ENCODE peak calls at places on chromosomes 12 and 14, in four cellular contexts. S, Q, D and X are unnamed samples.

GRCh38 chr12:60830381-60830780 is 1234.6 kb downstream of the SLC16A7 start:
- DNase-seq in S (no peak), Q (no peak), D (no peak), X (no peak)

GRCh38 chr12:124745891-124746570 is 117.6 kb downstream of the SCARB1 start:
- DNase-seq in S (no peak), Q (peak), D (peak), X (no peak)

GRCh38 chr12:84599539-84599938 is 313.1 kb downstream of the SLC6A15 start:
- DNase-seq in S (no peak), Q (no peak), D (no peak), X (no peak)

GRCh38 chr12:45703942-45704341 is 25.6 kb upstream of the ARID2 start:
- DNase-seq in S (no peak), Q (no peak), D (no peak), X (peak)

GRCh38 chr12:111441107-111441928 is 35.6 kb downstream of the SH2B3 start:
- DNase-seq in S (no peak), Q (no peak), D (no peak), X (no peak)

GRCh38 chr14:68576496-68577244 is 216.2 kb downstream of the ZFP36L1 start:
- DNase-seq in S (no peak), Q (no peak), D (no peak), X (no peak)

GRCh38 chr14:51369814-51370213 is 129.8 kb downstream of the TMX1 start:
- DNase-seq in S (no peak), Q (no peak), D (peak), X (peak)

GRCh38 chr12:54984602-54985376 is at the start of gene TESPA1:
- DNase-seq in S (peak), Q (no peak), D (peak), X (peak)

GRCh38 chr12:118107026-118107425 is 3.2 kb upstream of the VSIG10 start:
- DNase-seq in S (no peak), Q (no peak), D (no peak), X (no peak)

GRCh38 chr14:94575730-94576585 is 5.3 kb upstream of the SERPINA5 start:
- DNase-seq in S (no peak), Q (no peak), D (no peak), X (no peak)

GRCh38 chr12:76471579-76471978 is 88.0 kb downstream of the OSBPL8 start:
- DNase-seq in S (no peak), Q (no peak), D (no peak), X (no peak)

GRCh38 chr12:78571953-78572352 is 292.6 kb upstream of the SYT1 start:
- DNase-seq in S (no peak), Q (no peak), D (no peak), X (no peak)

GRCh38 chr12:76952995-76953394 is 74.2 kb upstream of the CSRP2 start:
- DNase-seq in S (no peak), Q (no peak), D (no peak), X (no peak)

GRCh38 chr12:28998662-28999120 is 150.4 kb upstream of the FAR2 start:
- DNase-seq in S (no peak), Q (peak), D (peak), X (no peak)

GRCh38 chr14:96888593-96888992 is 91.4 kb downstream of the VRK1 start:
- DNase-seq in S (no peak), Q (peak), D (no peak), X (no peak)

GRCh38 chr14:55505846-55506245 is 65.4 kb upstream of the TBPL2 start:
- DNase-seq in S (no peak), Q (no peak), D (no peak), X (no peak)

GRCh38 chr12:52870361-52871290 is 21.8 kb upstream of the KRT78 start:
- DNase-seq in S (peak), Q (peak), D (peak), X (peak)

GRCh38 chr14:79418649-79419415 is 792.5 kb downstream of the DIO2 start:
- DNase-seq in S (no peak), Q (peak), D (no peak), X (no peak)

GRCh38 chr14:51648296-51648695 is 3.4 kb upstream of the FRMD6 start:
- DNase-seq in S (no peak), Q (no peak), D (no peak), X (no peak)

GRCh38 chr14:61347771-61348443 is 26.5 kb downstream of the PRKCH start:
- DNase-seq in S (no peak), Q (no peak), D (peak), X (no peak)

GRCh38 chr14:74905595-74906142 is 17.4 kb downstream of the RPS6KL1 start:
- DNase-seq in S (peak), Q (peak), D (peak), X (peak)

GRCh38 chr14:59022144-59022543 is 166.3 kb upstream of the DAAM1 start:
- DNase-seq in S (no peak), Q (no peak), D (no peak), X (no peak)

GRCh38 chr14:91245029-91245428 is 525 bp upstream of the GPR68 start:
- DNase-seq in S (peak), Q (no peak), D (no peak), X (no peak)

GRCh38 chr14:100622234-100622633 is 35.0 kb upstream of the BEGAIN start:
- DNase-seq in S (peak), Q (no peak), D (peak), X (no peak)

GRCh38 chr14:98210045-98210678 is 1061.8 kb downstream of the BCL11B start:
- DNase-seq in S (peak), Q (no peak), D (peak), X (no peak)

GRCh38 chr14:100525615-100526014 is 61.6 kb downstream of the BEGAIN start:
- DNase-seq in S (no peak), Q (no peak), D (no peak), X (no peak)

GRCh38 chr14:95895720-95896119 is 19.1 kb downstream of the TUNAR start:
- DNase-seq in S (no peak), Q (peak), D (no peak), X (peak)

GRCh38 chr14:104311358-104311757 is 173.0 kb downstream of the KIF26A start:
- DNase-seq in S (no peak), Q (no peak), D (no peak), X (no peak)

GRCh38 chr12:49358548-49359141 is 8.6 kb upstream of the SPATS2 start:
- DNase-seq in S (peak), Q (peak), D (peak), X (peak)

GRCh38 chr14:70718383-70719123 is 76.8 kb downstream of the TTC9 start:
- DNase-seq in S (no peak), Q (no peak), D (no peak), X (no peak)

GRCh38 chr12:12159988-12160387 is 89.2 kb downstream of the BCL2L14 start:
- DNase-seq in S (no peak), Q (no peak), D (no peak), X (no peak)

GRCh38 chr14:72845196-72845595 is 48.7 kb downstream of the DPF3 start:
- DNase-seq in S (no peak), Q (no peak), D (no peak), X (no peak)

GRCh38 chr14:82313889-82314288 is 780.2 kb upstream of the SEL1L start:
- DNase-seq in S (no peak), Q (no peak), D (no peak), X (no peak)

GRCh38 chr12:3560295-3560620 is 69.3 kb downstream of the PRMT8 start:
- DNase-seq in S (no peak), Q (no peak), D (no peak), X (no peak)

GRCh38 chr14:106308839-106309389 is 782.5 kb downstream of the TMEM121 start:
- DNase-seq in S (peak), Q (peak), D (peak), X (peak)

GRCh38 chr14:26403760-26404159 is 194.1 kb downstream of the NOVA1 start:
- DNase-seq in S (no peak), Q (no peak), D (no peak), X (no peak)

GRCh38 chr12:87157791-87158190 is 871.4 kb downstream of the C12orf50 start:
- DNase-seq in S (no peak), Q (no peak), D (no peak), X (no peak)

GRCh38 chr14:34766611-34767010 is 52.2 kb upstream of the CFL2 start:
- DNase-seq in S (no peak), Q (no peak), D (no peak), X (no peak)

GRCh38 chr12:59040651-59041050 is 120.3 kb upstream of the LRIG3 start:
- DNase-seq in S (no peak), Q (no peak), D (no peak), X (no peak)